ENCODE peak calls at places on chromosomes 16 and 17, in ten cellular contexts. O is OCI-LY7, R is Panc1, U is CD14-positive monocyte, X is A549, L is WTC11, E is IMR-90, S is pancreas, I is foreskin fibroblast, M is progenitor cell of endocrine pancreas. H is an unnamed sample.

GRCh38 chr17:35896011-35896587 is 15.9 kb upstream of the CCL5 start:
- DNase-seq in O (no peak), R (no peak), U (no peak), X (no peak), L (no peak), E (no peak), S (no peak), I (no peak), M (no peak), H (no peak)

GRCh38 chr16:48157794-48158193 is 2.0 kb upstream of the ABCC12 start:
- DNase-seq in O (no peak), R (no peak), U (no peak), X (no peak), L (no peak), E (no peak), S (no peak), I (no peak), M (no peak), H (no peak)

GRCh38 chr17:50289268-50289667 is 15.0 kb downstream of the TMEM92 start:
- DNase-seq in O (no peak), R (no peak), U (no peak), X (no peak), L (no peak), E (peak), S (no peak), I (peak), M (no peak), H (no peak)

GRCh38 chr17:13746379-13746778 is 144.7 kb upstream of the HS3ST3A1 start:
- DNase-seq in O (no peak), R (no peak), U (no peak), X (no peak), L (no peak), E (no peak), S (no peak), I (no peak), M (no peak), H (no peak)

GRCh38 chr17:10063730-10064221 is 134.6 kb downstream of the GAS7 start:
- DNase-seq in O (no peak), R (no peak), U (peak), X (no peak), L (no peak), E (peak), S (no peak), I (peak), M (no peak), H (no peak)

GRCh38 chr16:79269211-79269863 is 331.2 kb downstream of the MAF start:
- DNase-seq in O (peak), R (no peak), U (no peak), X (no peak), L (no peak), E (no peak), S (no peak), I (no peak), M (no peak), H (no peak)

GRCh38 chr16:58829096-58829495 is 95.0 kb upstream of the GOT2 start:
- DNase-seq in O (no peak), R (no peak), U (no peak), X (no peak), L (no peak), E (no peak), S (no peak), I (no peak), M (no peak), H (no peak)

GRCh38 chr17:76560877-76561221 is 21.0 kb downstream of the PRCD start:
- DNase-seq in O (no peak), R (no peak), U (no peak), X (no peak), L (no peak), E (no peak), S (no peak), I (no peak), M (no peak), H (no peak)

GRCh38 chr17:76240461-76241204 is at the start of gene RNF157:
- DNase-seq in O (no peak), R (no peak), U (no peak), X (peak), L (peak), E (peak), S (peak), I (peak), M (peak), H (peak)

GRCh38 chr17:5809056-5809455 is 224.7 kb upstream of the NLRP1 start:
- DNase-seq in O (no peak), R (no peak), U (no peak), X (no peak), L (no peak), E (no peak), S (no peak), I (no peak), M (no peak), H (no peak)

GRCh38 chr16:68380676-68381362 is 67.5 kb downstream of the SMPD3 start:
- DNase-seq in O (no peak), R (no peak), U (no peak), X (no peak), L (no peak), E (no peak), S (no peak), I (no peak), M (no peak), H (no peak)

GRCh38 chr16:66619534-66620418 is 15.3 kb downstream of the CMTM3 start:
- DNase-seq in O (peak), R (no peak), U (no peak), X (no peak), L (no peak), E (peak), S (no peak), I (peak), M (no peak), H (no peak)

GRCh38 chr16:19997264-19997663 is 76.4 kb downstream of the GPR139 start:
- DNase-seq in O (no peak), R (no peak), U (no peak), X (no peak), L (no peak), E (no peak), S (no peak), I (no peak), M (no peak), H (no peak)

GRCh38 chr17:76918811-76919210 is 50.6 kb downstream of the MGAT5B start:
- DNase-seq in O (no peak), R (no peak), U (no peak), X (no peak), L (no peak), E (no peak), S (no peak), I (no peak), M (no peak), H (no peak)

GRCh38 chr17:75194879-75195278 is 10.6 kb upstream of the NUP85 start:
- DNase-seq in O (no peak), R (no peak), U (no peak), X (no peak), L (no peak), E (no peak), S (no peak), I (no peak), M (no peak), H (no peak)

GRCh38 chr16:31118223-31119155 is 1.0 kb downstream of the KAT8 start:
- DNase-seq in O (no peak), R (no peak), U (peak), X (no peak), L (no peak), E (peak), S (peak), I (peak), M (no peak), H (no peak)

GRCh38 chr17:65984299-65984698 is 207.6 kb downstream of the CEP112 start:
- DNase-seq in O (no peak), R (no peak), U (no peak), X (no peak), L (no peak), E (peak), S (no peak), I (no peak), M (no peak), H (no peak)

GRCh38 chr16:20410153-20410723 is 904 bp downstream of the ACSM5 start:
- DNase-seq in O (no peak), R (no peak), U (peak), X (no peak), L (no peak), E (no peak), S (no peak), I (no peak), M (no peak), H (no peak)

GRCh38 chr16:53515811-53516210 is 12.8 kb upstream of the AKTIP start:
- DNase-seq in O (no peak), R (no peak), U (no peak), X (no peak), L (no peak), E (no peak), S (no peak), I (no peak), M (no peak), H (no peak)

GRCh38 chr17:75178453-75178852 is 4.3 kb downstream of the SUMO2 start:
- DNase-seq in O (no peak), R (no peak), U (no peak), X (no peak), L (no peak), E (no peak), S (no peak), I (no peak), M (no peak), H (no peak)

GRCh38 chr17:79223471-79223870 is 148.8 kb downstream of the ENGASE start:
- DNase-seq in O (no peak), R (no peak), U (no peak), X (no peak), L (no peak), E (no peak), S (no peak), I (no peak), M (no peak), H (no peak)

GRCh38 chr16:21611546-21612384 is 12.4 kb downstream of the METTL9 start:
- DNase-seq in O (no peak), R (no peak), U (no peak), X (no peak), L (no peak), E (no peak), S (no peak), I (no peak), M (no peak), H (no peak)

GRCh38 chr16:57736419-57737281 is 1.1 kb downstream of the KATNB1 start:
- DNase-seq in O (peak), R (no peak), U (no peak), X (peak), L (peak), E (peak), S (peak), I (peak), M (no peak), H (peak)
- TF ChIP-seq CTCF in O (peak), R (no peak), U (no peak), X (peak), L (no peak), E (peak), S (no peak), I (no peak), M (peak), H (no peak)

GRCh38 chr17:29587591-29587990 is 1.9 kb downstream of the GIT1 start:
- DNase-seq in O (no peak), R (no peak), U (no peak), X (no peak), L (no peak), E (no peak), S (no peak), I (no peak), M (no peak), H (no peak)

GRCh38 chr17:29584452-29585079 is 4.9 kb downstream of the GIT1 start:
- DNase-seq in O (peak), R (no peak), U (no peak), X (no peak), L (no peak), E (no peak), S (no peak), I (no peak), M (no peak), H (no peak)

GRCh38 chr17:29583324-29584248 is 5.9 kb downstream of the GIT1 start:
- DNase-seq in O (no peak), R (no peak), U (peak), X (no peak), L (no peak), E (no peak), S (no peak), I (no peak), M (no peak), H (no peak)

GRCh38 chr17:29586676-29587469 is 2.6 kb downstream of the GIT1 start:
- DNase-seq in O (no peak), R (no peak), U (no peak), X (no peak), L (no peak), E (no peak), S (no peak), I (no peak), M (no peak), H (no peak)

GRCh38 chr17:29585080-29585751 is 4.2 kb downstream of the GIT1 start:
- DNase-seq in O (peak), R (no peak), U (no peak), X (no peak), L (no peak), E (no peak), S (no peak), I (no peak), M (no peak), H (no peak)
- TF ChIP-seq CTCF in O (peak), R (no peak), U (peak), X (peak), L (no peak), E (peak), S (no peak), I (peak), M (peak), H (no peak)

GRCh38 chr16:87877942-87878507 is 8.7 kb upstream of the SLC7A5 start:
- DNase-seq in O (peak), R (no peak), U (no peak), X (no peak), L (no peak), E (no peak), S (no peak), I (no peak), M (no peak), H (peak)
- TF ChIP-seq CTCF in O (peak), R (peak), U (no peak), X (peak), L (no peak), E (peak), S (no peak), I (peak), M (peak), H (peak)

GRCh38 chr17:30554839-30555751 is 77.9 kb downstream of the GOSR1 start:
- DNase-seq in O (peak), R (no peak), U (no peak), X (peak), L (peak), E (peak), S (no peak), I (no peak), M (no peak), H (peak)
- TF ChIP-seq CTCF in O (peak), R (peak), U (no peak), X (peak), L (peak), E (peak), S (no peak), I (no peak), M (no peak), H (peak)

GRCh38 chr16:87687571-87687910 is 78.2 kb downstream of the KLHDC4 start:
- DNase-seq in O (no peak), R (no peak), U (no peak), X (no peak), L (no peak), E (no peak), S (no peak), I (no peak), M (no peak), H (no peak)

GRCh38 chr16:87689956-87690465 is 75.8 kb downstream of the KLHDC4 start:
- DNase-seq in O (no peak), R (no peak), U (no peak), X (no peak), L (no peak), E (no peak), S (no peak), I (no peak), M (no peak), H (no peak)

GRCh38 chr16:87687998-87688529 is 77.7 kb downstream of the KLHDC4 start:
- DNase-seq in O (no peak), R (no peak), U (no peak), X (no peak), L (no peak), E (no peak), S (no peak), I (no peak), M (no peak), H (no peak)

GRCh38 chr16:87690911-87691685 is 74.7 kb downstream of the KLHDC4 start:
- DNase-seq in O (no peak), R (no peak), U (no peak), X (no peak), L (no peak), E (no peak), S (no peak), I (no peak), M (no peak), H (no peak)

DNA sequence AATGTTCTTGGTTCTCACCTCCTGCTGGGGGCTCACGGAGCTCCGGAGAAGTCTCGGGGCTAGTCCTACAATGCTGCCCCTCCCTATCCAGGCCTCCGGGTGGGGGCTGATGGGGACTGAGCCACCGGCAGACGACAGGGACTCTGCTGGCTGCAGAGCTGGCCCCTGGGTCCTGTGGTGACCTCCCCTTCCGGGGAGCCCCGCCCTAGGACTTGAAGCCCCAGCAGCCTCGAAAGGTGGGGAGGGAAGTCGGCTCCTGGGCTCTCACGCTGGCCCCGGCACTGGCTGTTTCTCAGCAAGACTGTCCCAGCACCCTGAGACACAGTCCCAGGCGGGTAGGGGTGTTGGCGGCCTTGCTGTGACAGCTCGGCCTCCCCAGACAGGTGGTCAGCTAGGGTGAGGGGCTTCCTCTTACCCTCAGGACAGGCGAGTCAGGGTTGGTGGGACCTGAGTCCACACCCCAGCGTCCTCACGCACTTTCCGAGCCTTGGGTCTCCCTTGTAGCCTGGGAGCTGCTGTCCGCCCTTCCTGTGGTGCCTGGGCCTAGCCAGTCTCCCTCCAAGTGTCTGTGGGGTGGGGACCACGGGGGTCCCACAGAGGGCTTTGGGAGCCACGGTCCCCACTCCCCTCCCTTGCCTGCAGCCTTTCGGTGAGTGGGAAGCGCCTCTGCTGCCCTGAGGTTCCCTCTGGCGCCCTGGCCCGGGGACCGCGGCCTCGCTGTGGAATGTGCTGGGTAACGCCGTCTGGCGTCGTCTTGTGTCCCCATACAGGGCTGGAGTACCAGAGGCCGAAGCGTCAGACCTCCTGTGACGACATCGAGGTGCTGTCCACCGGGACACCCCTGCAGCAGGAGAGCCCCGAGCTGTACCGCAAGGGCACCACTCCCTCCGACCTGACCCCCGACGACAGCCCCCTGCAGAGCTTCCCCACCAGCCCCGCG is 76.6 kb downstream of the KLHDC4 start:
- DNase-seq in O (no peak), R (no peak), U (no peak), X (no peak), L (no peak), E (no peak), S (no peak), I (no peak), M (no peak), H (no peak)
- TF ChIP-seq CTCF in O (no peak), R (no peak), U (no peak), X (no peak), L (no peak), E (no peak), S (no peak), I (no peak), M (no peak), H (no peak)

DNA sequence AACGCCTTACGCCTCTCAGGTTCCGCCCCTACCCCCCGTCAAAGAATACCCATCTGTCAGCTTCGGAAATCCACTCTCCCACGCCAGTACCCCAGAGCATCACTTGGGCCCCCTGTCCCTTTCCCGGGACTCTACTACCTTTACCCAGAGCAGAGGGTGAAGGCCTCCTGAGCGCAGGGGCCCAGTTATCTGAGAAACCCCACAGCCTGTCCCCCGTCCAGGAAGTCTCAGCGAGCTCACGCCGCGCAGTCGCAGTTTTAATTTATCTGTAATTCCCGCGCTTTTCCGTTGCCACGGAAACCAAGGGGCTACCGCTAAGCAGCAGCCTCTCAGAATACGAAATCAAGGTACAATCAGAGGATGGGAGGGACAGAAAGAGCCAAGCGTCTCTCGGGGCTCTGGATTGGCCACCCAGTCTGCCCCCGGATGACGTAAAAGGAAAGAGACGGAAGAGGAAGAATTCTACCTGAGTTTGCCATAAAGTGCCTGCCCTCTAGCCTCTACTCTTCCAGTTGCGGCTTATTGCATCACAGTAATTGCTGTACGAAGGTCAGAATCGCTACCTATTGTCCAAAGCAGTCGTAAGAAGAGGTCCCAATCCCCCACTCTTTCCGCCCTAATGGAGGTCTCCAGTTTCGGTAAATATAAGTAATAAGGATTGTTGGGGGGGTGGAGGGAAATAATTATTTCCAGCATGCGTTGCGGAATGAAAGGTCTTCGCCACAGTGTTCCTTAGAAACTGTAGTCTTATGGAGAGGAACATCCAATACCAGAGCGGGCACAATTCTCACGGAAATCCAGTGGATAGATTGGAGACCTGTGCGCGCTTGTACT is at the start of gene BRCA1:
- DNase-seq in O (peak), R (peak), U (peak), X (peak), L (peak), E (peak), S (peak), I (peak), M (peak), H (peak)
- TF ChIP-seq CTCF in O (no peak), R (no peak), U (no peak), X (no peak), L (no peak), E (no peak), S (no peak), I (no peak), M (no peak), H (no peak)

H was measured in Calu3.